ENCODE peak calls at places on chromosomes 3 and 15, in seven cellular contexts. One of them, this sample, is unnamed.

GRCh38 chr15:59173194-59173593 is 33.4 kb upstream of the LDHAL6B start:
- DNase-seq in cardiac muscle cell: no peak
- DNase-seq in IMR-90: no peak
- DNase-seq in MCF 10A: no peak
- DNase-seq in SK-N-SH: no peak
- DNase-seq in GM20000: no peak
- DNase-seq in mammary epithelial cell: no peak
- DNase-seq in this sample: no peak

GRCh38 chr3:70989174-70989573 is 594.4 kb downstream of the FOXP1 start:
- DNase-seq in cardiac muscle cell: peak; percentile 84
- DNase-seq in IMR-90: peak; percentile 75
- DNase-seq in MCF 10A: peak; percentile 5
- DNase-seq in SK-N-SH: no peak
- DNase-seq in GM20000: no peak
- DNase-seq in mammary epithelial cell: no peak
- DNase-seq in this sample: no peak

GRCh38 chr3:126544596-126545281 is 14.0 kb downstream of the C3orf22 start:
- DNase-seq in cardiac muscle cell: no peak
- DNase-seq in IMR-90: no peak
- DNase-seq in MCF 10A: no peak
- DNase-seq in SK-N-SH: peak; percentile 28
- DNase-seq in GM20000: no peak
- DNase-seq in mammary epithelial cell: no peak
- DNase-seq in this sample: peak; percentile 69

GRCh38 chr3:10417849-10418248 is 87.5 kb downstream of the ATP2B2 start:
- DNase-seq in cardiac muscle cell: peak; percentile 34
- DNase-seq in IMR-90: peak; percentile 23
- DNase-seq in MCF 10A: peak; percentile 42
- DNase-seq in SK-N-SH: peak; percentile 78
- DNase-seq in GM20000: peak; percentile 27
- DNase-seq in mammary epithelial cell: no peak
- DNase-seq in this sample: no peak

GRCh38 chr15:76150508-76150907 is 90.7 kb downstream of the TMEM266 start:
- DNase-seq in cardiac muscle cell: no peak
- DNase-seq in IMR-90: no peak
- DNase-seq in MCF 10A: no peak
- DNase-seq in SK-N-SH: no peak
- DNase-seq in GM20000: no peak
- DNase-seq in mammary epithelial cell: no peak
- DNase-seq in this sample: no peak

GRCh38 chr15:72599855-72600464 is 54.5 kb upstream of the GOLGA6B start:
- DNase-seq in cardiac muscle cell: peak; percentile 75
- DNase-seq in IMR-90: peak; percentile 68
- DNase-seq in MCF 10A: peak; percentile 64
- DNase-seq in SK-N-SH: peak; percentile 55
- DNase-seq in GM20000: peak; percentile 46
- DNase-seq in mammary epithelial cell: peak; percentile 34
- DNase-seq in this sample: no peak

GRCh38 chr3:169659096-169659521 is 4.4 kb downstream of the MECOM start:
- DNase-seq in cardiac muscle cell: peak; percentile 29
- DNase-seq in IMR-90: no peak
- DNase-seq in MCF 10A: no peak
- DNase-seq in SK-N-SH: peak; percentile 31
- DNase-seq in GM20000: no peak
- DNase-seq in mammary epithelial cell: no peak
- DNase-seq in this sample: no peak

GRCh38 chr3:135736740-135737139 is 228.8 kb upstream of the PPP2R3A start:
- DNase-seq in cardiac muscle cell: no peak
- DNase-seq in IMR-90: peak; percentile 5
- DNase-seq in MCF 10A: peak; percentile 66
- DNase-seq in SK-N-SH: no peak
- DNase-seq in GM20000: no peak
- DNase-seq in mammary epithelial cell: peak; percentile 30
- DNase-seq in this sample: no peak

GRCh38 chr3:176867681-176868663 is 329.3 kb downstream of the TBL1XR1 start:
- DNase-seq in cardiac muscle cell: no peak
- DNase-seq in IMR-90: no peak
- DNase-seq in MCF 10A: peak; percentile 72
- DNase-seq in SK-N-SH: no peak
- DNase-seq in GM20000: no peak
- DNase-seq in mammary epithelial cell: peak; percentile 68
- DNase-seq in this sample: no peak

GRCh38 chr3:11671648-11672100 is 28.0 kb upstream of the VGLL4 start:
- DNase-seq in cardiac muscle cell: peak; percentile 70
- DNase-seq in IMR-90: peak; percentile 54
- DNase-seq in MCF 10A: peak; percentile 18
- DNase-seq in SK-N-SH: no peak
- DNase-seq in GM20000: peak; percentile 56
- DNase-seq in mammary epithelial cell: no peak
- DNase-seq in this sample: no peak

GRCh38 chr3:165254812-165255211 is 58.6 kb upstream of the SLITRK3 start:
- DNase-seq in cardiac muscle cell: peak; percentile 54
- DNase-seq in IMR-90: no peak
- DNase-seq in MCF 10A: peak; percentile 80
- DNase-seq in SK-N-SH: peak; percentile 0
- DNase-seq in GM20000: no peak
- DNase-seq in mammary epithelial cell: no peak
- DNase-seq in this sample: no peak

GRCh38 chr15:79430901-79431635 is 1.1 kb upstream of the MINAR1 start:
- DNase-seq in cardiac muscle cell: peak; percentile 9
- DNase-seq in IMR-90: no peak
- DNase-seq in MCF 10A: no peak
- DNase-seq in SK-N-SH: no peak
- DNase-seq in GM20000: peak; percentile 22
- DNase-seq in mammary epithelial cell: no peak
- DNase-seq in this sample: no peak

GRCh38 chr3:73716418-73716817 is 91.7 kb upstream of the PDZRN3 start:
- DNase-seq in cardiac muscle cell: peak; percentile 20
- DNase-seq in IMR-90: peak; percentile 83
- DNase-seq in MCF 10A: peak; percentile 50
- DNase-seq in SK-N-SH: no peak
- DNase-seq in GM20000: no peak
- DNase-seq in mammary epithelial cell: peak; percentile 62
- DNase-seq in this sample: no peak

GRCh38 chr3:48406443-48407431 is 23.1 kb downstream of the PLXNB1 start:
- DNase-seq in cardiac muscle cell: no peak
- DNase-seq in IMR-90: no peak
- DNase-seq in MCF 10A: no peak
- DNase-seq in SK-N-SH: peak; percentile 9
- DNase-seq in GM20000: peak; percentile 11
- DNase-seq in mammary epithelial cell: no peak
- DNase-seq in this sample: no peak

GRCh38 chr15:69609176-69609575 is 156.6 kb downstream of the RPLP1 start:
- DNase-seq in cardiac muscle cell: peak; percentile 72
- DNase-seq in IMR-90: peak; percentile 42
- DNase-seq in MCF 10A: peak; percentile 38
- DNase-seq in SK-N-SH: no peak
- DNase-seq in GM20000: no peak
- DNase-seq in mammary epithelial cell: peak; percentile 56
- DNase-seq in this sample: no peak

GRCh38 chr15:78691873-78692421 is 50.9 kb upstream of the CHRNB4 start:
- DNase-seq in cardiac muscle cell: no peak
- DNase-seq in IMR-90: no peak
- DNase-seq in MCF 10A: no peak
- DNase-seq in SK-N-SH: no peak
- DNase-seq in GM20000: no peak
- DNase-seq in mammary epithelial cell: peak; percentile 39
- DNase-seq in this sample: peak; percentile 71

GRCh38 chr3:192817506-192817905 is 90.2 kb upstream of the FGF12 start:
- DNase-seq in cardiac muscle cell: no peak
- DNase-seq in IMR-90: no peak
- DNase-seq in MCF 10A: no peak
- DNase-seq in SK-N-SH: no peak
- DNase-seq in GM20000: no peak
- DNase-seq in mammary epithelial cell: no peak
- DNase-seq in this sample: no peak

GRCh38 chr3:115706311-115706829 is 83.1 kb downstream of the GAP43 start:
- DNase-seq in cardiac muscle cell: no peak
- DNase-seq in IMR-90: peak; percentile 83
- DNase-seq in MCF 10A: no peak
- DNase-seq in SK-N-SH: no peak
- DNase-seq in GM20000: no peak
- DNase-seq in mammary epithelial cell: no peak
- DNase-seq in this sample: no peak

GRCh38 chr3:28612232-28612631 is 263.6 kb upstream of the AZI2 start:
- DNase-seq in cardiac muscle cell: no peak
- DNase-seq in IMR-90: no peak
- DNase-seq in MCF 10A: no peak
- DNase-seq in SK-N-SH: no peak
- DNase-seq in GM20000: no peak
- DNase-seq in mammary epithelial cell: no peak
- DNase-seq in this sample: no peak

GRCh38 chr3:11195201-11195600 is 40.9 kb downstream of the HRH1 start:
- DNase-seq in cardiac muscle cell: no peak
- DNase-seq in IMR-90: no peak
- DNase-seq in MCF 10A: no peak
- DNase-seq in SK-N-SH: peak; percentile 46
- DNase-seq in GM20000: no peak
- DNase-seq in mammary epithelial cell: peak; percentile 29
- DNase-seq in this sample: no peak

GRCh38 chr3:52333869-52334557 is 17.9 kb downstream of the DNAH1 start:
- DNase-seq in cardiac muscle cell: no peak
- DNase-seq in IMR-90: peak; percentile 35
- DNase-seq in MCF 10A: no peak
- DNase-seq in SK-N-SH: no peak
- DNase-seq in GM20000: no peak
- DNase-seq in mammary epithelial cell: peak; percentile 45
- DNase-seq in this sample: no peak

GRCh38 chr3:46999516-47000197 is 20.2 kb downstream of the NBEAL2 start:
- DNase-seq in cardiac muscle cell: no peak
- DNase-seq in IMR-90: no peak
- DNase-seq in MCF 10A: no peak
- DNase-seq in SK-N-SH: peak; percentile 27
- DNase-seq in GM20000: no peak
- DNase-seq in mammary epithelial cell: no peak
- DNase-seq in this sample: no peak

GRCh38 chr15:74233864-74234597 is 2.1 kb upstream of the CCDC33 start:
- DNase-seq in cardiac muscle cell: no peak
- DNase-seq in IMR-90: no peak
- DNase-seq in MCF 10A: no peak
- DNase-seq in SK-N-SH: peak; percentile 44
- DNase-seq in GM20000: no peak
- DNase-seq in mammary epithelial cell: no peak
- DNase-seq in this sample: no peak

GRCh38 chr3:142236173-142236572 is 10.8 kb upstream of the GK5 start:
- DNase-seq in cardiac muscle cell: no peak
- DNase-seq in IMR-90: no peak
- DNase-seq in MCF 10A: no peak
- DNase-seq in SK-N-SH: no peak
- DNase-seq in GM20000: no peak
- DNase-seq in mammary epithelial cell: no peak
- DNase-seq in this sample: no peak
- TF ChIP-seq CTCF in cardiac muscle cell: no peak
- TF ChIP-seq CTCF in IMR-90: no peak
- TF ChIP-seq CTCF in MCF 10A: no peak
- TF ChIP-seq CTCF in SK-N-SH: no peak
- TF ChIP-seq CTCF in GM20000: no peak
- TF ChIP-seq CTCF in mammary epithelial cell: no peak
- TF ChIP-seq CTCF in this sample: no peak

DNA sequence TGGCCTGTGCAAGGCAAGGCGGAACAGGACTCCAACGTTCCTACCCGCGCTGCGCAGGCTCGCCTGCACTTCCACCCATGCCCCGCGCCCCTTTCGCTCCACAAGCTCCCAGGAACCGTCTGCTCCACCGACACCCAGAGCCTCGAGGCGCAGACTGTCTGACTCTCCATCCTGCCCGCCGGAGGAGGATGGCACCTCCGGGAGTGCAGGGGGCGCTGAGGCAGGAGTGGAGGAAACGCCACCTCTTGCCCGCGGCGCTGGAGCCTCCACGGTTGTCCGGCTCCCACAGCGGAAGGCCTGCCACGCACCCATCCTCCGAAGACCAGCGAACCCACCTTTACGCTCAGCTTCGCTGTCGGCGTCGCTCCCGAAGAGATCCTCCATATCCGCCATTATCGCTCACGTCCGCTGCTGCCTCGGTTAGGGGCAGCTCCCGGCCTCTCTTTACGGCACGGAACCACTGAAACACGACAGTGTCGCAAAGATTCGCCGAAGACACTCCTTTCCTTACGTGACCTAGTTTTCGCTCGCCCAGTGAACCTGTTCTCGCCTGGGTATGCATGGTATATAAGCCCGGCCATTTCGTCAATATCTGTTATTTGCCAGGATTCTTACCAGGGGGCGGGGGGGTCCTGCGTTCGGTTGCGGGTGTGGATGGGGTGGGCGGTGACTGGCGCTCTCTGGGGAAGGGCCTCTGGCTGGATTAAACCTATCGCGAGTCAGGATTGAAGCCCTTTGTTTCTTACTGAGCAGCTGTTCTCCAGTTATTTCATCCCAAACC is at the start of gene LEO1:
- DNase-seq in cardiac muscle cell: peak; percentile 98
- DNase-seq in IMR-90: peak; percentile 98
- DNase-seq in MCF 10A: peak; percentile 95
- DNase-seq in SK-N-SH: peak; percentile 89
- DNase-seq in GM20000: peak; percentile 89
- DNase-seq in mammary epithelial cell: peak; percentile 95
- DNase-seq in this sample: peak; percentile 95
- TF ChIP-seq CTCF in cardiac muscle cell: peak; percentile 52
- TF ChIP-seq CTCF in IMR-90: peak; percentile 38
- TF ChIP-seq CTCF in MCF 10A: peak; percentile 31
- TF ChIP-seq CTCF in SK-N-SH: peak; percentile 58
- TF ChIP-seq CTCF in GM20000: no peak
- TF ChIP-seq CTCF in mammary epithelial cell: peak; percentile 3
- TF ChIP-seq CTCF in this sample: peak; percentile 61

GRCh38 chr15:77191230-77191834 is 120.4 kb upstream of the TSPAN3 start:
- DNase-seq in cardiac muscle cell: no peak
- DNase-seq in IMR-90: no peak
- DNase-seq in MCF 10A: no peak
- DNase-seq in SK-N-SH: no peak
- DNase-seq in GM20000: no peak
- DNase-seq in mammary epithelial cell: no peak
- DNase-seq in this sample: no peak

GRCh38 chr15:77185242-77185785 is 114.4 kb upstream of the TSPAN3 start:
- DNase-seq in cardiac muscle cell: no peak
- DNase-seq in IMR-90: no peak
- DNase-seq in MCF 10A: no peak
- DNase-seq in SK-N-SH: no peak
- DNase-seq in GM20000: no peak
- DNase-seq in mammary epithelial cell: no peak
- DNase-seq in this sample: no peak

GRCh38 chr15:77187751-77188464 is 117.0 kb upstream of the TSPAN3 start:
- DNase-seq in cardiac muscle cell: peak; percentile 78
- DNase-seq in IMR-90: peak; percentile 47
- DNase-seq in MCF 10A: peak; percentile 8
- DNase-seq in SK-N-SH: no peak
- DNase-seq in GM20000: peak; percentile 30
- DNase-seq in mammary epithelial cell: peak; percentile 11
- DNase-seq in this sample: no peak

GRCh38 chr15:77183066-77183465 is 112.2 kb upstream of the TSPAN3 start:
- DNase-seq in cardiac muscle cell: no peak
- DNase-seq in IMR-90: no peak
- DNase-seq in MCF 10A: no peak
- DNase-seq in SK-N-SH: no peak
- DNase-seq in GM20000: no peak
- DNase-seq in mammary epithelial cell: no peak
- DNase-seq in this sample: no peak

GRCh38 chr15:77186518-77187095 is 115.7 kb upstream of the TSPAN3 start:
- DNase-seq in cardiac muscle cell: peak; percentile 60
- DNase-seq in IMR-90: peak; percentile 47
- DNase-seq in MCF 10A: peak; percentile 39
- DNase-seq in SK-N-SH: peak; percentile 33
- DNase-seq in GM20000: peak; percentile 26
- DNase-seq in mammary epithelial cell: no peak
- DNase-seq in this sample: no peak
- TF ChIP-seq CTCF in cardiac muscle cell: peak; percentile 57
- TF ChIP-seq CTCF in IMR-90: peak; percentile 62
- TF ChIP-seq CTCF in MCF 10A: peak; percentile 48
- TF ChIP-seq CTCF in SK-N-SH: peak; percentile 66
- TF ChIP-seq CTCF in GM20000: peak; percentile 17
- TF ChIP-seq CTCF in mammary epithelial cell: peak; percentile 19
- TF ChIP-seq CTCF in this sample: peak; percentile 61

GRCh38 chr15:31342781-31343626 is 16.4 kb downstream of the KLF13 start:
- DNase-seq in cardiac muscle cell: no peak
- DNase-seq in IMR-90: no peak
- DNase-seq in MCF 10A: no peak
- DNase-seq in SK-N-SH: peak; percentile 39
- DNase-seq in GM20000: no peak
- DNase-seq in mammary epithelial cell: no peak
- DNase-seq in this sample: no peak
- TF ChIP-seq CTCF in cardiac muscle cell: no peak
- TF ChIP-seq CTCF in IMR-90: no peak
- TF ChIP-seq CTCF in MCF 10A: no peak
- TF ChIP-seq CTCF in SK-N-SH: no peak
- TF ChIP-seq CTCF in GM20000: no peak
- TF ChIP-seq CTCF in mammary epithelial cell: no peak
- TF ChIP-seq CTCF in this sample: no peak

This sample was measured in osteocyte.